ENCODE peak calls at places on chromosomes 4 and X, in six cellular contexts. G is neuronal stem cell, L is IMR-90, O is H1, H is H9, M is trophoblast cell. E is an unnamed sample. For H3K4me1, the result is how much of the 10 kb centered on the place peaks cover.

GRCh38 chrX:15349046-15349445 is 13.7 kb upstream of the PIGA start:
- DNase-seq in H (peak), L (peak), G (peak), M (peak), O (no peak), E (peak)

GRCh38 chr4:87122252-87122651 is 98.2 kb downstream of the KLHL8 start:
- DNase-seq in G (no peak), L (peak), M (no peak), H (no peak), O (no peak), E (peak)

GRCh38 chrX:118116308-118117068 is at the start of gene KLHL13:
- DNase-seq in H (peak), G (peak), O (no peak), M (no peak), L (peak), E (no peak)

GRCh38 chr4:97153042-97153441 is 990.2 kb downstream of the STPG2 start:
- DNase-seq in O (no peak), G (no peak), H (no peak), M (no peak), L (no peak), E (no peak)

GRCh38 chr4:100823066-100823992 is 305.5 kb upstream of the EMCN start:
- DNase-seq in H (no peak), L (no peak), O (no peak), M (no peak), G (no peak), E (no peak)

GRCh38 chr4:155900402-155900801 is 3.1 kb upstream of the TDO2 start:
- DNase-seq in G (no peak), H (no peak), M (no peak), O (no peak), L (peak), E (peak)

GRCh38 chr4:113181289-113182007 is 132.0 kb downstream of the ANK2 start:
- DNase-seq in H (no peak), M (no peak), L (no peak), O (no peak), G (no peak), E (no peak)

GRCh38 chr4:73223258-73223651 is 35.3 kb downstream of the ANKRD17 start:
- DNase-seq in H (no peak), O (no peak), G (no peak), M (no peak), L (no peak), E (no peak)

GRCh38 chrX:18422325-18422724 is 3.1 kb upstream of the CDKL5 start:
- DNase-seq in M (no peak), H (no peak), L (peak), G (no peak), O (no peak), E (peak)

GRCh38 chrX:96756491-96756890 is 71.8 kb downstream of the DIAPH2 start:
- DNase-seq in G (no peak), H (no peak), M (no peak), O (no peak), L (no peak), E (no peak)

GRCh38 chrX:111353810-111354209 is 58.2 kb downstream of the DCX start:
- DNase-seq in H (no peak), G (no peak), L (no peak), O (no peak), M (no peak), E (peak)

GRCh38 chr4:128349921-128350320 is 62.3 kb upstream of the PGRMC2 start:
- DNase-seq in O (no peak), G (no peak), L (peak), M (peak), H (peak), E (peak)

GRCh38 chr4:3813151-3813905 is 47.1 kb downstream of the ADRA2C start:
- DNase-seq in M (no peak), L (no peak), H (no peak), O (no peak), G (no peak), E (no peak)

GRCh38 chr4:147034372-147034771 is 88.7 kb upstream of the TTC29 start:
- DNase-seq in L (peak), M (no peak), G (no peak), H (no peak), O (no peak), E (no peak)

GRCh38 chrX:123493857-123494256 is 239.0 kb downstream of the THOC2 start:
- DNase-seq in H (no peak), L (no peak), G (no peak), M (no peak), O (no peak), E (no peak)

GRCh38 chr4:28724239-28724638 is 1863.6 kb downstream of the STIM2 start:
- DNase-seq in O (no peak), G (no peak), H (no peak), L (no peak), M (no peak), E (no peak)

DNA sequence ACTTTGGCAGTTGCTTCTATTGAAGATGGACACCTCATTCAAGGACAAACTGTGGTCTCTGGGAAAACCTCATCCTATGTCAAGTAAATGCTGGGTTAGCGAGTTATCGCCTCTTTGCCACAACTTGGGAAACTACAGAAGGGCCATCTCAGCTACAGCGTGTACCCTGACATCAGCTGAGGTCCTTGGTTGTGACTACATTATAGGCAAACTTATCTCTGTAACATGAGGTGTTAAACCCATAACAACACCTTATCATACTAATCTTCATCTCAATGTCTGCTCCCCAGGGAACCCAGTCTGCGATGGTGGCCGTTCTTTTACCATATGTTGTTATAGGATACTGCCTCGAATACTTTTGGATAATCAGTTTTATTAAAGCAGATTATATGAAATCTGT is 1862.7 kb downstream of the STIM2 start:
- DNase-seq in G (no peak), O (no peak), L (no peak), H (no peak), M (no peak), E (no peak)
- H3K14ac ChIP-seq in G (no peak), O (no peak), L (no peak), H (no peak), M (no peak), E (no peak)

GRCh38 chr4:15413623-15414019 is 14.2 kb upstream of the C1QTNF7 start:
- DNase-seq in G (no peak), O (no peak), H (no peak), L (no peak), M (no peak), E (no peak)
- H3K4me1 ChIP-seq in G (under half), O (under half), H (under half), L (under half), M (under half), E (under half)

GRCh38 chr4:164734476-164734875 is 19.5 kb upstream of the SMIM31 start:
- DNase-seq in G (no peak), O (no peak), H (no peak), M (no peak), L (no peak), E (no peak)

GRCh38 chr4:164730705-164731393 is 23.1 kb upstream of the SMIM31 start:
- DNase-seq in O (no peak), L (no peak), M (no peak), H (no peak), G (no peak), E (no peak)

DNA sequence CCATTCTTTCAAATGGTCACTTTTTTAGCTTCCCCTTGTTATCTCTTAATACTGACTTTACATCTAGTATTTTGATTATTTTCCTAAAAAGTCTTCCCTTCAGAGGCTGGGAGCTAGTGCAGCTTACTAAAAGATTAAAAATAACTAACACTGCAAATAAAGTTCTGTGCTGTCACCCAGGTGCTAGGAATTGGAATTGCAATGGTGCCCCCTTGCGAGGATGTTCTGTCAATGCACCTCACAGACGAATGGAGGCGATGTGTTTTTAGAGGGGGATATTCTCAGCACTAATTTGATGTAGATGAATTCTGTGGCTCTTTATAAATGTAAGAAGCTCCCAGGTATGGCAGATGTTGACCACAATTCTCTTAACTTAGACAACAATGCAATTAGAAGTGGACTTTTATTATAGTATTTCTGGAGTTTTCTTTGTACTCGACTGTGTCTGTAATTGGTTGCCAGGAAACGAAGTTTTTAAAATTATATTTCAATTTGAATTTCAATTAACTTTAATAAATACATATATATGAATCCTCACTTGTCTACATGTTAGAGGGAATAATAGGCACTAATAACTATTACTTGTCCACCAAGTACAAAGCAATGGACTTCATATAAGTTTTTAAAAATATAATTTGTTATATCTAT is 22.0 kb upstream of the SMIM31 start:
- DNase-seq in L (peak), G (peak), M (peak), H (peak), O (peak), E (peak)
- H3K14ac ChIP-seq in L (no peak), G (no peak), M (no peak), H (no peak), O (no peak), E (no peak)

DNA sequence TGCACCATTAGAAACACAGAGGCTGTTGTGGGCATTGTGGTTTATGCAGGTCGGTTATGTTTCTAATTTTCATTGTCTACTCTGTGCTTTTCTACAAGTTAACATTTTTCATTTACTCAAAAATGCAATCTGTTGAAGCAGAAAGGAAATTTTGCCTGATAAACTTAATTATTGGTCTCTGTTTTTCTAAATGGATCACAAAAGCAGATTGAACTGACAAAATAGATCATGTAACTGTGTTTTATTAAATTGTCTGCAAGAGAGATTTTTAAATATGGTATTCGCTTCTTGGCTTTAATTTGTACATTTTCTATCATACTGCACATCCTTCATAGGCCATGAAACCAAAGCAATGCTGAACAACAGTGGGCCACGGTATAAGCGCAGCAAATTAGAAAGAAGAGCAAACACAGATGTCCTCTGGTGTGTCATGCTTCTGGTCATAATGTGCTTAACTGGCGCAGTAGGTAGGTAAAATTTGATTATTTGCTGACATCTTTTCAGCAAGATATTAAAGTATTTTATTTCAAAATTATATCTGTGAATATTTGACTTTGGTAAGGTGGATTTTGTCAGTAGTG is 50.6 kb downstream of the ATP10D start:
- DNase-seq in M (no peak), H (no peak), L (no peak), O (no peak), G (no peak), E (no peak)
- H3K4me1 ChIP-seq in M (under half), H (under half), L (under half), O (under half), G (under half), E (under half)

GRCh38 chr4:94408549-94409374 is 43.0 kb upstream of the PDLIM5 start:
- DNase-seq in L (peak), G (no peak), M (peak), O (no peak), H (no peak), E (peak)
- H3K14ac ChIP-seq in L (no peak), G (no peak), M (no peak), O (no peak), H (no peak), E (no peak)

GRCh38 chrX:3582421-3582820 is 131.0 kb downstream of the PRKX start:
- DNase-seq in H (no peak), G (no peak), L (peak), M (no peak), O (no peak), E (no peak)

GRCh38 chrX:3581609-3582108 is 131.8 kb downstream of the PRKX start:
- DNase-seq in M (no peak), L (no peak), G (no peak), H (no peak), O (no peak), E (no peak)

GRCh38 chrX:3584415-3584996 is 128.9 kb downstream of the PRKX start:
- DNase-seq in H (peak), M (no peak), G (no peak), O (no peak), L (no peak), E (no peak)

GRCh38 chrX:3589474-3589873 is 124.0 kb downstream of the PRKX start:
- DNase-seq in G (no peak), M (no peak), O (no peak), H (no peak), L (no peak), E (no peak)

DNA sequence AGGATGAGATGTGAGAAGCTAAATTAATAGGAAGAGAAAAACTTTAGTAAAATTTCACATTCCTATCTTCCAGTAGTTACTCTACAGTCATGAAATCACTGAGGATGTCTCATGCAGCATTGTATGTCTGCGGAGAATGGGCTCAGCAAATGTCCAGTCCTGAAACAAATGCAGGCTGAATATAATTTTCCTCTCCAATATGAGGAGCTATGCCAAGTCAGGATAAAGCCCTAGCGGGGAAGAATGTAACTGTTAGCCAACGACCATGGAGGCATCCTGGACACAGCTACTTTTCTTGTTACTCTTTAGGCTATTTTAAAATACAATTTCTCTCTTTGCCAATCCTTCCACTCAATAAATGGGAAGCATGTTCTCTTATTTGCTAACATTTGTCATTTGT is 127.7 kb downstream of the PRKX start:
- DNase-seq in O (no peak), H (no peak), L (no peak), G (no peak), M (no peak), E (no peak)
- H3K4me1 ChIP-seq in O (under half), H (under half), L (under half), G (under half), M (under half), E (under half)

GRCh38 chr4:183030823-183031222 is 68.2 kb upstream of the WWC2 start:
- DNase-seq in O (no peak), H (no peak), M (no peak), G (no peak), L (no peak), E (no peak)
- H3K14ac ChIP-seq in O (no peak), H (no peak), M (no peak), G (no peak), L (no peak), E (no peak)

GRCh38 chr4:39975488-39976089 is 2.1 kb downstream of the PDS5A start:
- DNase-seq in O (no peak), M (no peak), L (peak), H (no peak), G (no peak), E (peak)
- H3K4me1 ChIP-seq in O (under half), M (under half), L (under half), H (under half), G (under half), E (under half)

GRCh38 chr4:917466-917865 is 14.7 kb downstream of the GAK start:
- DNase-seq in L (no peak), M (no peak), H (no peak), O (no peak), G (no peak), E (no peak)
- H3K14ac ChIP-seq in L (no peak), M (no peak), H (no peak), O (no peak), G (no peak), E (no peak)